ENCODE peak calls at places on chromosomes 16 and 17, in four cellular contexts. One of them, this sample, is unnamed.

GRCh38 chr16:11669380-11670146 is 1.3 kb downstream of the SNN start:
- DNase-seq in stimulated activated CD8-positive, alpha-beta memory T cell treated with anti-CD3 and anti-CD28 coated beads, Interleukin-4, amount 100 ng/mL, for 24 hours: no peak
- DNase-seq in ureter: peak; percentile 57
- DNase-seq in heart right ventricle: peak; percentile 63
- DNase-seq in this sample: peak; percentile 62

GRCh38 chr17:16379654-16380053 is 1.2 kb upstream of the UBB start:
- DNase-seq in stimulated activated CD8-positive, alpha-beta memory T cell treated with anti-CD3 and anti-CD28 coated beads, Interleukin-4, amount 100 ng/mL, for 24 hours: no peak
- DNase-seq in ureter: no peak
- DNase-seq in heart right ventricle: no peak
- DNase-seq in this sample: no peak

GRCh38 chr16:29311636-29312344 is 94.7 kb downstream of the NPIPB11 start:
- DNase-seq in stimulated activated CD8-positive, alpha-beta memory T cell treated with anti-CD3 and anti-CD28 coated beads, Interleukin-4, amount 100 ng/mL, for 24 hours: no peak
- DNase-seq in ureter: no peak
- DNase-seq in heart right ventricle: no peak
- DNase-seq in this sample: no peak

GRCh38 chr17:19354123-19354522 is 8.4 kb downstream of the B9D1 start:
- DNase-seq in stimulated activated CD8-positive, alpha-beta memory T cell treated with anti-CD3 and anti-CD28 coated beads, Interleukin-4, amount 100 ng/mL, for 24 hours: no peak
- DNase-seq in ureter: no peak
- DNase-seq in heart right ventricle: no peak
- DNase-seq in this sample: peak; percentile 51

GRCh38 chr16:66366433-66367299 is at the start of gene CDH5:
- DNase-seq in stimulated activated CD8-positive, alpha-beta memory T cell treated with anti-CD3 and anti-CD28 coated beads, Interleukin-4, amount 100 ng/mL, for 24 hours: no peak
- DNase-seq in ureter: peak; percentile 59
- DNase-seq in heart right ventricle: peak; percentile 81
- DNase-seq in this sample: peak; percentile 83

GRCh38 chr17:71975998-71976649 is 144.7 kb upstream of the SOX9 start:
- DNase-seq in stimulated activated CD8-positive, alpha-beta memory T cell treated with anti-CD3 and anti-CD28 coated beads, Interleukin-4, amount 100 ng/mL, for 24 hours: no peak
- DNase-seq in ureter: peak; percentile 89
- DNase-seq in heart right ventricle: peak; percentile 78
- DNase-seq in this sample: no peak

GRCh38 chr17:77441130-77441920 is 300.6 kb downstream of the SEC14L1 start:
- DNase-seq in stimulated activated CD8-positive, alpha-beta memory T cell treated with anti-CD3 and anti-CD28 coated beads, Interleukin-4, amount 100 ng/mL, for 24 hours: peak; percentile 47
- DNase-seq in ureter: no peak
- DNase-seq in heart right ventricle: no peak
- DNase-seq in this sample: no peak

GRCh38 chr17:39643271-39643670 is 6.3 kb downstream of the STARD3 start:
- DNase-seq in stimulated activated CD8-positive, alpha-beta memory T cell treated with anti-CD3 and anti-CD28 coated beads, Interleukin-4, amount 100 ng/mL, for 24 hours: no peak
- DNase-seq in ureter: no peak
- DNase-seq in heart right ventricle: no peak
- DNase-seq in this sample: no peak

GRCh38 chr17:21463779-21464407 is 87.7 kb downstream of the KCNJ12 start:
- DNase-seq in stimulated activated CD8-positive, alpha-beta memory T cell treated with anti-CD3 and anti-CD28 coated beads, Interleukin-4, amount 100 ng/mL, for 24 hours: no peak
- DNase-seq in ureter: no peak
- DNase-seq in heart right ventricle: peak; percentile 11
- DNase-seq in this sample: no peak

GRCh38 chr17:65514541-65514940 is 46.9 kb downstream of the AXIN2 start:
- DNase-seq in stimulated activated CD8-positive, alpha-beta memory T cell treated with anti-CD3 and anti-CD28 coated beads, Interleukin-4, amount 100 ng/mL, for 24 hours: no peak
- DNase-seq in ureter: no peak
- DNase-seq in heart right ventricle: no peak
- DNase-seq in this sample: no peak

GRCh38 chr16:67112591-67113399 is 3.1 kb downstream of the PHAF1 start:
- DNase-seq in stimulated activated CD8-positive, alpha-beta memory T cell treated with anti-CD3 and anti-CD28 coated beads, Interleukin-4, amount 100 ng/mL, for 24 hours: no peak
- DNase-seq in ureter: no peak
- DNase-seq in heart right ventricle: no peak
- DNase-seq in this sample: no peak

GRCh38 chr16:49750341-49751011 is 105.4 kb downstream of the ZNF423 start:
- DNase-seq in stimulated activated CD8-positive, alpha-beta memory T cell treated with anti-CD3 and anti-CD28 coated beads, Interleukin-4, amount 100 ng/mL, for 24 hours: no peak
- DNase-seq in ureter: no peak
- DNase-seq in heart right ventricle: no peak
- DNase-seq in this sample: no peak

GRCh38 chr17:55986817-55987216 is 166.5 kb upstream of the ANKFN1 start:
- DNase-seq in stimulated activated CD8-positive, alpha-beta memory T cell treated with anti-CD3 and anti-CD28 coated beads, Interleukin-4, amount 100 ng/mL, for 24 hours: no peak
- DNase-seq in ureter: no peak
- DNase-seq in heart right ventricle: no peak
- DNase-seq in this sample: no peak